ENCODE peak calls at places on chromosomes 12 and 14, in six cellular contexts. H is M059J, G is amniotic stem cell, K is iPS-NIHi11, Q is amniotic epithelial cell, B is NCI-H1436. W is an unnamed sample.

GRCh38 chr12:117994551-117995438 is 21.7 kb upstream of the RFC5 start:
- DNase-seq in B (no peak), G (no peak), H (no peak), K (no peak), Q (no peak), W (no peak)

GRCh38 chr12:103799504-103800251 is 41.4 kb downstream of the NT5DC3 start:
- DNase-seq in Q (peak), G (no peak), K (peak), B (peak), H (peak), W (peak)

GRCh38 chr12:806116-806805 is 53.9 kb downstream of the WNK1 start:
- DNase-seq in H (peak), K (no peak), G (no peak), Q (peak), B (no peak), W (no peak)

GRCh38 chr14:68792022-68792829 is 641 bp downstream of the ZFP36L1 start:
- DNase-seq in G (no peak), K (no peak), B (no peak), H (peak), Q (no peak), W (peak)

GRCh38 chr12:76152161-76152807 is 67.8 kb upstream of the NAP1L1 start:
- DNase-seq in Q (no peak), H (no peak), B (no peak), G (no peak), K (peak), W (no peak)

GRCh38 chr14:53450871-53451270 is 297.7 kb upstream of the DDHD1 start:
- DNase-seq in K (no peak), H (peak), G (no peak), B (no peak), Q (no peak), W (peak)

GRCh38 chr14:76599141-76599540 is 162.1 kb upstream of the VASH1 start:
- DNase-seq in G (no peak), H (no peak), K (no peak), Q (no peak), B (no peak), W (no peak)

GRCh38 chr14:44785096-44785495 is 176.7 kb downstream of the KLHL28 start:
- DNase-seq in K (no peak), Q (no peak), G (no peak), H (no peak), B (no peak), W (peak)

GRCh38 chr14:105529506-105530445 is 3.4 kb downstream of the TMEM121 start:
- DNase-seq in G (no peak), B (no peak), Q (no peak), H (no peak), K (no peak), W (no peak)

GRCh38 chr14:63045234-63045611 is at the start of gene KCNH5:
- DNase-seq in Q (peak), K (peak), B (peak), H (peak), G (no peak), W (peak)

GRCh38 chr12:49553512-49554088 is 14.3 kb downstream of the MCRS1 start:
- DNase-seq in G (no peak), B (peak), H (peak), Q (peak), K (peak), W (no peak)

GRCh38 chr14:68748691-68749090 is 44.2 kb downstream of the ZFP36L1 start:
- DNase-seq in Q (no peak), H (peak), K (no peak), G (no peak), B (no peak), W (no peak)

GRCh38 chr12:131264625-131265024 is 310.9 kb downstream of the ADGRD1 start:
- DNase-seq in H (peak), G (no peak), Q (no peak), B (no peak), K (no peak), W (no peak)

GRCh38 chr12:63163542-63163941 is 12.5 kb upstream of the AVPR1A start:
- DNase-seq in K (no peak), G (no peak), H (peak), Q (no peak), B (no peak), W (no peak)

GRCh38 chr12:87509233-87509820 is 519.9 kb downstream of the C12orf50 start:
- DNase-seq in B (peak), K (no peak), G (peak), H (peak), Q (peak), W (no peak)

GRCh38 chr14:26370118-26370517 is 227.7 kb downstream of the NOVA1 start:
- DNase-seq in K (peak), H (no peak), G (no peak), B (no peak), Q (no peak), W (no peak)

GRCh38 chr14:102570334-102570995 is 22.0 kb upstream of the RCOR1 start:
- DNase-seq in G (no peak), B (no peak), K (no peak), Q (no peak), H (no peak), W (no peak)

GRCh38 chr12:121753844-121754264 is 39.6 kb downstream of the RHOF start:
- DNase-seq in B (no peak), H (no peak), G (no peak), K (no peak), Q (no peak), W (no peak)

GRCh38 chr14:20620798-20621478 is 20.6 kb downstream of the OR6S1 start:
- DNase-seq in Q (no peak), B (no peak), K (no peak), H (no peak), G (no peak), W (no peak)

GRCh38 chr14:51849095-51849494 is 11.3 kb upstream of the GNG2 start:
- DNase-seq in B (no peak), G (no peak), K (no peak), H (peak), Q (no peak), W (no peak)

GRCh38 chr12:106044773-106045172 is 94.0 kb downstream of the NUAK1 start:
- DNase-seq in K (no peak), G (no peak), B (no peak), Q (peak), H (peak), W (peak)

GRCh38 chr14:67850066-67850830 is 30.7 kb downstream of the RAD51B start:
- DNase-seq in Q (no peak), K (no peak), H (no peak), G (no peak), B (no peak), W (no peak)

GRCh38 chr12:93699271-93700141 is 22.3 kb downstream of the CRADD start:
- DNase-seq in K (no peak), B (no peak), G (no peak), Q (peak), H (peak), W (peak)

GRCh38 chr12:50597200-50598195 is 92.7 kb downstream of the DIP2B start:
- DNase-seq in G (peak), B (no peak), Q (peak), H (peak), K (no peak), W (peak)

GRCh38 chr12:96233941-96234461 is 39.8 kb downstream of the ELK3 start:
- DNase-seq in K (no peak), G (no peak), H (peak), B (no peak), Q (peak), W (peak)

GRCh38 chr12:124867389-124867930 is 3.8 kb upstream of the SCARB1 start:
- DNase-seq in Q (peak), B (no peak), H (peak), K (no peak), G (no peak), W (peak)

GRCh38 chr12:121872546-121873223 is 14.0 kb upstream of the HPD start:
- DNase-seq in K (no peak), B (no peak), G (peak), Q (peak), H (peak), W (peak)

GRCh38 chr12:22974865-22975264 is 349.9 kb downstream of the ETNK1 start:
- DNase-seq in G (peak), K (no peak), Q (peak), B (no peak), H (peak), W (peak)

GRCh38 chr12:643478-644292 is 19.6 kb downstream of the NINJ2 start:
- DNase-seq in H (no peak), B (no peak), Q (no peak), K (no peak), G (no peak), W (peak)

GRCh38 chr12:47391566-47391965 is 311.8 kb upstream of the AMIGO2 start:
- DNase-seq in Q (no peak), B (no peak), H (no peak), K (no peak), G (no peak), W (no peak)

GRCh38 chr12:91017511-91018263 is 12.9 kb upstream of the EPYC start:
- DNase-seq in Q (no peak), G (no peak), H (no peak), B (no peak), K (no peak), W (no peak)

GRCh38 chr12:92075425-92075891 is 70.2 kb downstream of the BTG1 start:
- DNase-seq in K (no peak), H (peak), Q (peak), G (peak), B (no peak), W (peak)

GRCh38 chr12:114668151-114668891 is 15.7 kb downstream of the TBX3 start:
- DNase-seq in K (peak), H (peak), B (peak), G (peak), Q (peak), W (peak)

GRCh38 chr12:77299910-77300772 is 234.8 kb upstream of the E2F7 start:
- DNase-seq in B (no peak), K (no peak), G (peak), H (peak), Q (peak), W (peak)

GRCh38 chr12:3168775-3169221 is 91.6 kb downstream of the TSPAN9 start:
- DNase-seq in Q (peak), B (no peak), K (peak), G (peak), H (peak), W (peak)

GRCh38 chr12:99619389-99620158 is 28.0 kb upstream of the GARIN6 start:
- DNase-seq in B (peak), Q (no peak), H (peak), K (peak), G (no peak), W (peak)

GRCh38 chr14:88245321-88245720 is 77.7 kb downstream of the KCNK10 start:
- DNase-seq in Q (no peak), G (no peak), K (no peak), H (no peak), B (peak), W (no peak)

GRCh38 chr14:59964251-59965007 is 44.5 kb downstream of the LRRC9 start:
- DNase-seq in G (no peak), K (no peak), B (no peak), Q (peak), H (no peak), W (no peak)

GRCh38 chr14:75125617-75126016 is 1.2 kb downstream of the NEK9 start:
- DNase-seq in Q (peak), B (no peak), H (peak), K (no peak), G (no peak), W (peak)